ENCODE peak calls at places on chromosomes 1 and 21, in seven cellular contexts. K is CD8-positive, alpha-beta memory T cell; T is mesenchymal stem cell; F is lower lobe of right lung; E is body of pancreas; P is left lung; I is MM.1S. R is an unnamed sample.

GRCh38 chr1:96927125-96927524 is 205.5 kb downstream of the PTBP2 start:
- DNase-seq in I (no peak), E (no peak), K (no peak), T (no peak), P (no peak), F (no peak), R (no peak)

GRCh38 chr1:38038836-38039235 is 7.8 kb downstream of the POU3F1 start:
- DNase-seq in P (no peak), K (no peak), F (no peak), E (no peak), I (no peak), T (no peak), R (no peak)

GRCh38 chr21:28834335-28835238 is 158.1 kb downstream of the LTN1 start:
- DNase-seq in P (no peak), K (no peak), I (no peak), E (no peak), T (no peak), F (no peak), R (peak; percentile 46)

GRCh38 chr1:242185728-242186127 is 186.8 kb upstream of the MAP1LC3C start:
- DNase-seq in E (no peak), P (no peak), F (no peak), T (no peak), K (no peak), I (no peak), R (no peak)

GRCh38 chr1:88124614-88125013 is 559.5 kb upstream of the PKN2 start:
- DNase-seq in I (no peak), F (no peak), K (no peak), T (no peak), E (no peak), P (no peak), R (no peak)

GRCh38 chr1:172990598-172991215 is 60.0 kb downstream of the TNFSF18 start:
- DNase-seq in K (no peak), E (no peak), F (no peak), T (peak; percentile 61), I (no peak), P (no peak), R (no peak)

GRCh38 chr1:54252371-54252770 is 52.4 kb downstream of the MRPL37 start:
- DNase-seq in I (no peak), E (no peak), F (no peak), P (no peak), T (no peak), K (no peak), R (no peak)

GRCh38 chr1:53066433-53066832 is 4.4 kb downstream of the PODN start:
- DNase-seq in E (no peak), F (peak; percentile 24), P (no peak), T (no peak), I (no peak), K (no peak), R (no peak)

GRCh38 chr1:109821831-109822745 is 58.4 kb upstream of the EPS8L3 start:
- DNase-seq in T (peak; percentile 53), K (no peak), F (peak; percentile 73), I (no peak), E (peak; percentile 55), P (peak; percentile 78), R (no peak)

GRCh38 chr1:234476172-234476571 is 2.8 kb downstream of the TARBP1 start:
- DNase-seq in K (no peak), I (no peak), E (no peak), P (no peak), T (no peak), F (no peak), R (no peak)

GRCh38 chr1:24151175-24151533 is 8.2 kb upstream of the IL22RA1 start:
- DNase-seq in T (no peak), I (peak; percentile 89), P (no peak), F (no peak), E (peak; percentile 79), K (no peak), R (peak; percentile 87)

GRCh38 chr1:247189981-247190798 is 18.4 kb upstream of the ZNF124 start:
- DNase-seq in F (no peak), K (no peak), I (no peak), E (no peak), T (no peak), P (no peak), R (no peak)

GRCh38 chr1:247193958-247194357 is 22.1 kb upstream of the ZNF124 start:
- DNase-seq in F (no peak), T (no peak), P (no peak), E (no peak), K (no peak), I (no peak), R (no peak)
- H3K9me3 ChIP-seq in F (peaks cover 67% of the 10 kb centered on the region), T (peaks cover 96% of the 10 kb centered on the region), P (peaks cover 10% of the 10 kb centered on the region), E (no peaks in the 10 kb centered on the region), K (peaks cover 26% of the 10 kb centered on the region), I (peaks cover 7% of the 10 kb centered on the region), R (no peaks in the 10 kb centered on the region)

GRCh38 chr1:159900086-159900680 is at the start of gene CFAP45:
- DNase-seq in I (no peak), K (no peak), F (peak; percentile 93), T (peak; percentile 93), P (peak; percentile 94), E (peak; percentile 96), R (peak; percentile 89)
- H3K27ac ChIP-seq in I (no peak within 1 kb of the TSS), K (no peak within 1 kb of the TSS), F (peak within 1 kb of the TSS; percentile 86), T (no peak within 1 kb of the TSS), P (peak within 1 kb of the TSS; percentile 28), E (peak within 1 kb of the TSS; percentile 92), R (peak within 1 kb of the TSS; percentile 8)

GRCh38 chr1:15726508-15726907 is 9.6 kb upstream of the SLC25A34 start:
- DNase-seq in T (no peak), P (no peak), K (no peak), I (no peak), E (no peak), F (no peak), R (no peak)
- H3K4me3 ChIP-seq in T (no peak overlapping the region), P (no peak overlapping the region), K (no peak overlapping the region), I (no peak overlapping the region), E (no peak overlapping the region), F (no peak overlapping the region), R (no peak overlapping the region)

DNA sequence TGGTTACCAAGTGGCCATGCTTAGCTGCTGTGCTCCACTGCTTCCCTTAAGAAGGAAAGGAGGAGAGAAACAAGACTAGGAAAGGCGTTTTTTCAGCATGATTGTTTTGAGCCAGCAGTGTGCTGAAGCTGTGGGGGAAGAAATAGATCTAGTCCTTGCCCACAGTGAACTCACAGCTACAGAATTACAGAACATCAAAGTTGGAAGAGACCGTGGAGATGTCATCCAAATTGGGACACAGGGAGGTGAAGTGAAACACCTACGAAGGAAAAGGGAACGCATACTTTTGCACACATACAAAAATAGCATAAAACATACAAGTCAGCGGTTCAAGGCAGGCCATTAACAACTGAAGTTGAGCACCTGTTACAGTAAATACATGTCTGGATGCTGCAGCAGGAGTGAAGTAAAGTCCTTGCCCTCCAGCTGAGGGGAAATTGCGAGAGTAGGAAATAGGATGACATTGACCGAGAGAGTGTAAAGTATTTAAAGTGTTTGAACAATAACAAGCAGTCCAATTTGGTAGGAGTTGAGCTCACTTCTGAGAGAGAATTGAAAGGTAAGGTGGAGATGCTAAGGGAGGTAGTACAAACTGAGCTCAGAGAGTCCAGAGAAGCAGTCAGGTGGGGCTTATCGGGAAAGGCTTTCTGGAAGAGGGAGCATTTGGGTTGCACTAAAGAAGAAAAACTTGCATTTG is 55.1 kb downstream of the KIRREL1 start:
- DNase-seq in E (no peak), T (no peak), P (no peak), K (no peak), F (no peak), I (no peak), R (no peak)
- H3K9me3 ChIP-seq in E (no peaks in the 10 kb centered on the region), T (no peaks in the 10 kb centered on the region), P (no peaks in the 10 kb centered on the region), K (no peaks in the 10 kb centered on the region), F (no peaks in the 10 kb centered on the region), I (no peaks in the 10 kb centered on the region), R (no peaks in the 10 kb centered on the region)

DNA sequence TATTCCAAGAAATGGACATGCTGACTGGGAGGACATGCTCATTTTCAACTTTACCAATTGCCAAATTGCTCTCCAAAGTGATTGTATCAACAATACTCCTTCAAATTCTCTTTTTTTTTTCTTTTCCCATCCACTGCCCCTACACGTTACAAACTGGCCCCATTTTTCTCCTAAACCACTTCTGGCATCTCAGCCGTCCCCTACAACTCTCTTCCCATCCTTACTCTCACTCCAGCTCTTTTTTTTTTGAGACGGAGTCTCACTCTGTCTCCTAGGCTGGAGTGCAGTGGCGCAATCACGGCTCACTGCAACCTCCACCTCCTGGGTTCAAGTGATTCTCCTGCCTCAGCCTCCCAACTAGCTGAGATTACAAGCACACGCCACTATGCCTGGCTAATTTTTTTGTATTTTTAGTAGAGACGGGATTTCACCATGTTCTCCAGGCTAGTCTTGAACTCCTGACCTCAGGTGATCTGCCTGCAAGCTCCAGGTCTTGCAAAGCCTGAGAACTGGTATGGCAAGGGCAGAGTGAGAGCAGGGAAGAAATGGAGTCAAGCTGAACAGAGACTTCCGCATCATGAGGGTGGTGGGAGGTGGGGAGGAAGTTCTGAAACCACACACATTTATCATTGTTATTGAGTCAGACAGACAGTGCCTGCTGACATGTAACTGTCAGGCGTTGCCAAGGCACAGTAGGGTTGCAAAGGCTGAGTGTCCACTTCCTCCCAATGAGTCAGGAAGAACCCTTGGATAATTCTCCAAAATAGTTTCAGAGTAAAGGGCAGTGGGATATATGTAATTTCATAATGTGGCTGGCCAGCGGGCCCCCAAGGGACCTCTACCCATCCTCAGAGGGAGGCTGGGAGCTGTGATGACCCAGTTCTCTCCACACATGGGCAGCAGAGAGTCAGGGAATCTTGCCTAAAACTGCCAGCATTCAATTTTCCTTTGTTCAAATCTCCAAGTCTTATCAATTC is 17.4 kb downstream of the CELA3A start:
- DNase-seq in K (peak; percentile 27), T (peak; percentile 90), P (no peak), I (peak; percentile 27), F (peak; percentile 64), E (peak; percentile 72), R (no peak)
- H3K27ac ChIP-seq in K (peak overlapping the region; percentile 26), T (peak overlapping the region; percentile 28), P (peak overlapping the region; percentile 29), I (no peak overlapping the region), F (peak overlapping the region; percentile 40), E (peak overlapping the region; percentile 24), R (peak overlapping the region; percentile 32)